ENCODE peak calls at places on chromosomes 12 and 14, in eight cellular contexts. S is fibroblast of lung; M is amygdala; X is right lobe of liver; L is NCI-H1105; A is B cell; B is NCI-H1436; V is stimulated activated CD4-positive, alpha-beta T cell treated with anti-CD3 and anti-CD28 coated beads, TNF-alpha, amount 100 ng/mL, for 1 hour. G is an unnamed sample.

GRCh38 chr12:106020736-106021135 is 118.0 kb downstream of the NUAK1 start:
- DNase-seq in S (no peak), M (no peak), X (no peak), L (no peak), A (no peak), B (no peak), V (no peak), G (no peak)

GRCh38 chr12:128402481-128402880 is 135.5 kb downstream of the TMEM132C start:
- DNase-seq in S (no peak), M (no peak), X (no peak), L (no peak), A (no peak), B (no peak), V (no peak), G (no peak)

GRCh38 chr14:21414137-21414631 is 30.4 kb upstream of the SUPT16H start:
- DNase-seq in S (no peak), M (no peak), X (no peak), L (no peak), A (no peak), B (no peak), V (no peak), G (no peak)

GRCh38 chr12:66043035-66043434 is 87.5 kb downstream of the LLPH start:
- DNase-seq in S (no peak), M (no peak), X (no peak), L (no peak), A (no peak), B (no peak), V (no peak), G (no peak)

GRCh38 chr12:25957898-25958253 is 606 bp upstream of the RASSF8 start:
- DNase-seq in S (peak), M (no peak), X (no peak), L (no peak), A (no peak), B (no peak), V (no peak), G (no peak)

GRCh38 chr12:120402217-120402616 is 33.3 kb upstream of the MSI1 start:
- DNase-seq in S (no peak), M (no peak), X (no peak), L (no peak), A (no peak), B (no peak), V (no peak), G (no peak)

GRCh38 chr12:77087427-77087826 is 22.1 kb upstream of the E2F7 start:
- DNase-seq in S (peak), M (no peak), X (no peak), L (no peak), A (no peak), B (no peak), V (no peak), G (no peak)

GRCh38 chr12:916240-916639 is 33.3 kb downstream of the RAD52 start:
- DNase-seq in S (no peak), M (no peak), X (no peak), L (no peak), A (no peak), B (no peak), V (no peak), G (no peak)

GRCh38 chr12:54299515-54300266 is 1.1 kb downstream of the NFE2 start:
- DNase-seq in S (no peak), M (no peak), X (no peak), L (no peak), A (no peak), B (no peak), V (no peak), G (no peak)

GRCh38 chr12:94145231-94145979 is 3.0 kb upstream of the PLXNC1 start:
- DNase-seq in S (peak), M (no peak), X (no peak), L (no peak), A (no peak), B (no peak), V (no peak), G (peak)

GRCh38 chr14:99731536-99732435 is 47.7 kb downstream of the CYP46A1 start:
- DNase-seq in S (no peak), M (no peak), X (peak), L (no peak), A (no peak), B (no peak), V (no peak), G (peak)

GRCh38 chr14:104184911-104185499 is 46.6 kb downstream of the KIF26A start:
- DNase-seq in S (no peak), M (no peak), X (no peak), L (no peak), A (no peak), B (no peak), V (no peak), G (no peak)

GRCh38 chr12:11653215-11653753 is 3.8 kb downstream of the ETV6 start:
- DNase-seq in S (peak), M (no peak), X (no peak), L (no peak), A (no peak), B (no peak), V (no peak), G (no peak)

GRCh38 chr14:95174184-95174804 is 17.0 kb upstream of the DICER1 start:
- DNase-seq in S (peak), M (no peak), X (no peak), L (no peak), A (no peak), B (no peak), V (no peak), G (no peak)

GRCh38 chr12:20492251-20492728 is 124.0 kb downstream of the PDE3A start:
- DNase-seq in S (peak), M (no peak), X (no peak), L (no peak), A (no peak), B (no peak), V (no peak), G (no peak)

GRCh38 chr14:77120771-77121743 is 20.5 kb downstream of the ZDHHC22 start:
- DNase-seq in S (no peak), M (no peak), X (no peak), L (peak), A (peak), B (no peak), V (peak), G (no peak)

GRCh38 chr14:32524609-32525391 is 195.7 kb downstream of the AKAP6 start:
- DNase-seq in S (peak), M (no peak), X (no peak), L (no peak), A (no peak), B (no peak), V (no peak), G (no peak)

GRCh38 chr12:63144556-63144955 is 6.4 kb downstream of the AVPR1A start:
- DNase-seq in S (no peak), M (no peak), X (no peak), L (no peak), A (no peak), B (no peak), V (no peak), G (no peak)

GRCh38 chr14:104659764-104660523 is 29.5 kb upstream of the INF2 start:
- DNase-seq in S (no peak), M (no peak), X (no peak), L (no peak), A (peak), B (no peak), V (no peak), G (no peak)

GRCh38 chr14:82641050-82641540 is 1107.4 kb upstream of the SEL1L start:
- DNase-seq in S (peak), M (no peak), X (no peak), L (no peak), A (no peak), B (no peak), V (no peak), G (no peak)